ENCODE peak calls at places on chromosomes 5 and 9, in eight cellular contexts. J, B, M, D, Z, T, Y and W are unnamed samples.

GRCh38 chr9:95197692-95198271 is 119.7 kb downstream of the FANCC start:
- DNase-seq in J (no peak), B (no peak), M (no peak), D (no peak), Z (no peak), T (no peak), Y (no peak), W (no peak)

GRCh38 chr9:21836437-21837161 is 34.2 kb downstream of the MTAP start:
- DNase-seq in J (no peak), B (no peak), M (no peak), D (no peak), Z (no peak), T (no peak), Y (no peak), W (no peak)

GRCh38 chr9:26723486-26723885 is 169.1 kb downstream of the CAAP1 start:
- DNase-seq in J (peak; percentile 21), B (no peak), M (no peak), D (no peak), Z (peak; percentile 22), T (no peak), Y (no peak), W (peak; percentile 54)

GRCh38 chr9:96655198-96655851 is at the start of gene PRXL2C:
- DNase-seq in J (peak; percentile 86), B (peak; percentile 89), M (peak; percentile 94), D (peak; percentile 82), Z (peak; percentile 88), T (peak; percentile 92), Y (peak; percentile 91), W (no peak)

GRCh38 chr5:133662578-133662977 is 50.2 kb upstream of the FSTL4 start:
- DNase-seq in J (no peak), B (no peak), M (no peak), D (no peak), Z (no peak), T (no peak), Y (no peak), W (no peak)

GRCh38 chr9:136187683-136188586 is 17.0 kb downstream of the LHX3 start:
- DNase-seq in J (no peak), B (no peak), M (no peak), D (no peak), Z (no peak), T (no peak), Y (no peak), W (no peak)

GRCh38 chr9:129458155-129458661 is 162.7 kb downstream of the C9orf50 start:
- DNase-seq in J (peak; percentile 33), B (peak; percentile 45), M (no peak), D (no peak), Z (no peak), T (no peak), Y (peak; percentile 74), W (no peak)

GRCh38 chr9:36862206-36863145 is 171.6 kb downstream of the PAX5 start:
- DNase-seq in J (peak; percentile 42), B (no peak), M (peak; percentile 67), D (no peak), Z (peak; percentile 15), T (no peak), Y (no peak), W (no peak)

GRCh38 chr9:110126457-110126856 is 81.5 kb downstream of the C9orf152 start:
- DNase-seq in J (no peak), B (no peak), M (no peak), D (no peak), Z (no peak), T (no peak), Y (no peak), W (no peak)

GRCh38 chr5:103019804-103020203 is 100.1 kb downstream of the GIN1 start:
- DNase-seq in J (no peak), B (no peak), M (no peak), D (no peak), Z (no peak), T (no peak), Y (no peak), W (no peak)

GRCh38 chr5:114858964-114859363 is 310.7 kb downstream of the TRIM36 start:
- DNase-seq in J (no peak), B (no peak), M (no peak), D (no peak), Z (no peak), T (no peak), Y (no peak), W (no peak)

GRCh38 chr9:116421006-116421538 is 266.0 kb upstream of the TRIM32 start:
- DNase-seq in J (peak; percentile 67), B (no peak), M (no peak), D (no peak), Z (no peak), T (no peak), Y (no peak), W (no peak)

GRCh38 chr5:7392401-7393024 is 3.4 kb upstream of the ADCY2 start:
- DNase-seq in J (peak; percentile 34), B (no peak), M (no peak), D (peak; percentile 19), Z (peak; percentile 52), T (no peak), Y (no peak), W (no peak)

GRCh38 chr5:134177197-134178171 is 734 bp upstream of the SKP1 start:
- DNase-seq in J (peak; percentile 78), B (peak; percentile 77), M (peak; percentile 81), D (peak; percentile 77), Z (peak; percentile 67), T (no peak), Y (peak; percentile 74), W (no peak)

GRCh38 chr5:168282120-168282519 is 9.3 kb upstream of the WWC1 start:
- DNase-seq in J (no peak), B (no peak), M (no peak), D (no peak), Z (no peak), T (no peak), Y (no peak), W (no peak)

GRCh38 chr9:71121275-71122168 is at the start of gene TRPM3:
- DNase-seq in J (no peak), B (no peak), M (no peak), D (no peak), Z (no peak), T (no peak), Y (no peak), W (peak; percentile 45)

GRCh38 chr5:123344819-123345426 is 78.3 kb downstream of the CEP120 start:
- DNase-seq in J (peak; percentile 19), B (peak; percentile 14), M (no peak), D (peak; percentile 23), Z (peak; percentile 28), T (no peak), Y (no peak), W (no peak)

GRCh38 chr5:124000558-124000957 is 488.6 kb downstream of the CSNK1G3 start:
- DNase-seq in J (no peak), B (no peak), M (no peak), D (no peak), Z (no peak), T (no peak), Y (no peak), W (no peak)

GRCh38 chr5:1011226-1011631 is 2.6 kb downstream of the NKD2 start:
- DNase-seq in J (peak; percentile 66), B (no peak), M (peak; percentile 75), D (no peak), Z (no peak), T (peak; percentile 22), Y (peak; percentile 13), W (peak; percentile 70)

GRCh38 chr9:97564291-97565175 is 63.1 kb downstream of the TMOD1 start:
- DNase-seq in J (peak; percentile 11), B (peak; percentile 33), M (peak; percentile 42), D (peak; percentile 37), Z (peak; percentile 77), T (no peak), Y (no peak), W (no peak)

DNA sequence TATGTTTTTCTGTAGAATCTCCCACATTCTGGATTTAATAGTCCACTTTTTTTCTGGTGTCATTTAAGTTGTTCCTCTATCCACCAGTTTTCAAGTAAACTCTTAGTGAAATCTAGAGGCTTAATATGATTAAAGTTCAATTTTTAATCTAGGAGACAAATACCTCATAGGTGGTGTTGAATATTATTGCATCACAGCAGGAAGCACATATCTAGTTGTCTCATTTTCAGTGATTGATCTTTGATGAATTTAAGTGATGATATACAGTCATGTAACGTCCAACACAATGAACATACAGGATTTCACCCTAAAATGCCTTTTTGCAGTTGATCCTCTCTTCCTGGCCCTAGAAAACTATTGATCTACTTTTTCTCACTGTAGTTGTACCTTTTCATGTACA is 152.3 kb downstream of the NIPBL start:
- DNase-seq in J (no peak), B (no peak), M (no peak), D (no peak), Z (no peak), T (no peak), Y (no peak), W (no peak)
- H3K36me3 ChIP-seq in J (peaks cover 64% of the 10 kb centered on the region), B (peaks cover 94% of the 10 kb centered on the region), M (peaks cover 96% of the 10 kb centered on the region), D (no peaks in the 10 kb centered on the region), Z (peaks cover 82% of the 10 kb centered on the region), T (peaks cover 75% of the 10 kb centered on the region), Y (peaks cover 23% of the 10 kb centered on the region), W (no peaks in the 10 kb centered on the region)

DNA sequence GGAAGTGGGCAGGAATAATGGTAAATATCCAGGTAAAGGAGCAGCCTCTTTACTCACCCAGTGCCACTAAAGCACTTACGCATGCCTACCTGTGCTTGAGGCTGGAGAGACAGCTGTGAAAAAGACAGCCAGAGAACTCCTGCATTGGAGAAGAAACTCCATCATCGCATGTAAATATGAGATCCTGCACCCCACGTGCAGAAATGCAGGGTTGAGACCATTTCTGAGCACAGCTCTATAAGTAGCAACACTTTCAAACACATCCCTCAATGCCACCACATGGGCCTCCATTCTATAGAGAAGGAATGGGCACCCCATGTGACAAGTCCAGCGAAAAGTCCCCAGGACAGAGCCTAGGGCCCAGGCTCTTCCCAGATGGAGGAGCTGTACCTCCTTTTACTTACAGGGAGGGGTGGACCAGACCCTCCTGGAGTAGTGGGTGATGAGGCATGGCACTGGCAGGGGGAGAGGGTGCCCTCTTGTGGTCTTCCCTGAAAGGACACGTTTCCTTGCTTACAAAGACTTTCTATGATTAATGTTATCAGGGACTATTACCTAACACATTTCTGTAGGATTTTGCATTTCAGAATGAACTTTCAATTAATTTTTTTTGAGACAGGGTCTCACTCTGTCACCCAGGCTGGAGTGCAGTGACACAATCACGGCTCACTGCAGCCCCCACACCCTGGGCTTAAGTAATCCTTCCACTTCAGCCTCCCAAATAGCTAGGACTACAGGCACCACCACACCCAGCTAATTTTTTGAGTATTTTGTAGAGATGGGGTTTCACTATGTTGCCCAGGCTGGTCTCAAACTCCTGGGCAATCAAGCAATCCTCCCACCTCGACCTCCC is 55.3 kb upstream of the IL17B start:
- DNase-seq in J (peak; percentile 76), B (peak; percentile 69), M (no peak), D (peak; percentile 63), Z (peak; percentile 87), T (no peak), Y (peak; percentile 64), W (no peak)
- H3K27ac ChIP-seq in J (no peak overlapping the region), B (peak overlapping the region; percentile 52), M (peak overlapping the region; percentile 34), D (no peak overlapping the region), Z (no peak overlapping the region), T (peak overlapping the region; percentile 95), Y (peak overlapping the region; percentile 17), W (no peak overlapping the region)

GRCh38 chr5:131068893-131069643 is 96.0 kb downstream of the HINT1 start:
- DNase-seq in J (no peak), B (no peak), M (peak; percentile 80), D (no peak), Z (no peak), T (no peak), Y (no peak), W (no peak)
- H3K4me3 ChIP-seq in J (no peak overlapping the region), B (no peak overlapping the region), M (no peak overlapping the region), D (no peak overlapping the region), Z (no peak overlapping the region), T (no peak overlapping the region), Y (no peak overlapping the region), W (no peak overlapping the region)

GRCh38 chr5:97004423-97005060 is 68.7 kb downstream of the LNPEP start:
- DNase-seq in J (no peak), B (no peak), M (no peak), D (no peak), Z (no peak), T (no peak), Y (no peak), W (no peak)
- H3K36me3 ChIP-seq in J (peaks cover 46% of the 10 kb centered on the region), B (peaks cover 63% of the 10 kb centered on the region), M (peaks cover 75% of the 10 kb centered on the region), D (no peaks in the 10 kb centered on the region), Z (peaks cover 45% of the 10 kb centered on the region), T (peaks cover 65% of the 10 kb centered on the region), Y (peaks cover 4% of the 10 kb centered on the region), W (no peaks in the 10 kb centered on the region)